ENCODE peak calls at places on chromosome 21, in ten cellular contexts. N is fibroblast of the conjunctiva, C is GM03348, E is iris pigment epithelial cell, A is dermis blood vessel endothelial cell, H is islet precursor cell, R is NCI-H774, S is fibroblast of lung, K is kidney tubule cell, D is fibroblast of mammary gland. I is an unnamed sample.

GRCh38 chr21:39014751-39015150 is 168.5 kb downstream of the PSMG1 start:
- DNase-seq in N (peak; percentile 92), C (peak; percentile 83), E (peak; percentile 98), A (peak; percentile 58), H (no peak), R (no peak), S (peak; percentile 99), K (peak; percentile 80), D (peak; percentile 97), I (no peak)

GRCh38 chr21:45105906-45106485 is 31.6 kb downstream of the ADARB1 start:
- DNase-seq in N (no peak), C (no peak), E (no peak), A (no peak), H (no peak), R (no peak), S (no peak), K (no peak), D (no peak), I (no peak)

GRCh38 chr21:38664821-38665220 is 140.9 kb upstream of the ETS2 start:
- DNase-seq in N (peak; percentile 45), C (peak; percentile 46), E (peak; percentile 71), A (no peak), H (no peak), R (no peak), S (peak; percentile 42), K (no peak), D (peak; percentile 67), I (no peak)

GRCh38 chr21:46089285-46089684 is 8.6 kb upstream of the COL6A2 start:
- DNase-seq in N (no peak), C (no peak), E (peak; percentile 36), A (no peak), H (peak; percentile 26), R (no peak), S (no peak), K (no peak), D (no peak), I (no peak)

GRCh38 chr21:42846221-42846620 is 33.1 kb downstream of the WDR4 start:
- DNase-seq in N (no peak), C (no peak), E (no peak), A (no peak), H (peak; percentile 32), R (no peak), S (no peak), K (no peak), D (no peak), I (no peak)

GRCh38 chr21:28771790-28772501 is 220.7 kb downstream of the LTN1 start:
- DNase-seq in N (peak; percentile 81), C (peak; percentile 54), E (peak; percentile 91), A (no peak), H (no peak), R (no peak), S (peak; percentile 96), K (peak; percentile 89), D (peak; percentile 98), I (no peak)

GRCh38 chr21:46252840-46253239 is 24.3 kb upstream of the LSS start:
- DNase-seq in N (no peak), C (no peak), E (no peak), A (no peak), H (no peak), R (no peak), S (no peak), K (no peak), D (no peak), I (no peak)

GRCh38 chr21:46605759-46606426 is 1.0 kb upstream of the S100B start:
- DNase-seq in N (no peak), C (no peak), E (no peak), A (no peak), H (no peak), R (no peak), S (no peak), K (no peak), D (no peak), I (peak; percentile 87)

GRCh38 chr21:44365251-44365966 is 12.0 kb downstream of the TRPM2 start:
- DNase-seq in N (no peak), C (no peak), E (no peak), A (no peak), H (peak; percentile 38), R (no peak), S (no peak), K (no peak), D (no peak), I (no peak)

I was measured in GF-D8.